ENCODE peak calls at places on chromosomes 2 and 18, in four cellular contexts. K is K562, N is HepG2, M is GM12878. P is an unnamed sample.

GRCh38 chr18:21958256-21958655 is 211.1 kb upstream of the GATA6 start:
- DNase-seq in K (no peak), N (peak; percentile 69), M (no peak), P (no peak)

GRCh38 chr2:169716229-169716886 is 17.3 kb upstream of the KLHL23 start:
- DNase-seq in K (peak; percentile 48), N (no peak), M (no peak), P (no peak)

GRCh38 chr2:45439788-45440773 is 171.0 kb downstream of the SRBD1 start:
- DNase-seq in K (no peak), N (peak; percentile 17), M (peak; percentile 12), P (no peak)

GRCh38 chr18:22346342-22346967 is 71.3 kb downstream of the CTAGE1 start:
- DNase-seq in K (no peak), N (no peak), M (no peak), P (no peak)

GRCh38 chr2:120109186-120110061 is 96.5 kb downstream of the EPB41L5 start:
- DNase-seq in K (peak; percentile 9), N (peak; percentile 55), M (peak; percentile 19), P (no peak)

GRCh38 chr2:54531558-54531957 is 75.4 kb downstream of the SPTBN1 start:
- DNase-seq in K (no peak), N (no peak), M (no peak), P (no peak)

GRCh38 chr2:222964632-222965031 is 87.4 kb upstream of the KCNE4 start:
- DNase-seq in K (no peak), N (no peak), M (no peak), P (no peak)

GRCh38 chr2:238627899-238628298 is 201.2 kb downstream of the ASB1 start:
- DNase-seq in K (no peak), N (no peak), M (no peak), P (no peak)

GRCh38 chr2:215726070-215726469 is 287.3 kb downstream of the MREG start:
- DNase-seq in K (no peak), N (no peak), M (no peak), P (no peak)

GRCh38 chr18:42028232-42028832 is 73.3 kb downstream of the PIK3C3 start:
- DNase-seq in K (peak; percentile 32), N (peak; percentile 12), M (no peak), P (no peak)

GRCh38 chr2:144234115-144234772 is 285.7 kb downstream of the ZEB2 start:
- DNase-seq in K (no peak), N (no peak), M (no peak), P (no peak)

GRCh38 chr2:95569170-95569569 is 22.6 kb upstream of the TRIM43 start:
- DNase-seq in K (no peak), N (no peak), M (no peak), P (no peak)

GRCh38 chr2:31327505-31327904 is 87.0 kb downstream of the XDH start:
- DNase-seq in K (no peak), N (no peak), M (no peak), P (no peak)

GRCh38 chr2:112047537-112048235 is 7.4 kb upstream of the TMEM87B start:
- DNase-seq in K (peak; percentile 21), N (peak; percentile 76), M (no peak), P (no peak)

GRCh38 chr2:28201711-28202180 is 190.9 kb upstream of the FOSL2 start:
- DNase-seq in K (no peak), N (no peak), M (no peak), P (no peak)

GRCh38 chr2:14647714-14648113 is 15.2 kb downstream of the LRATD1 start:
- DNase-seq in K (no peak), N (no peak), M (no peak), P (no peak)

GRCh38 chr18:48274301-48274700 is 134.9 kb downstream of the ZBTB7C start:
- DNase-seq in K (no peak), N (no peak), M (no peak), P (no peak)

GRCh38 chr2:16638941-16639340 is 26.7 kb downstream of the CYRIA start:
- DNase-seq in K (no peak), N (no peak), M (no peak), P (no peak)

GRCh38 chr18:12246849-12247808 is 7.0 kb upstream of the CIDEA start:
- DNase-seq in K (peak; percentile 62), N (peak; percentile 10), M (no peak), P (peak; percentile 85)

GRCh38 chr18:48719988-48720654 is 181.3 kb downstream of the CTIF start:
- DNase-seq in K (peak; percentile 61), N (no peak), M (no peak), P (no peak)

GRCh38 chr2:144426981-144427479 is 92.9 kb downstream of the ZEB2 start:
- DNase-seq in K (no peak), N (peak; percentile 82), M (no peak), P (no peak)

GRCh38 chr2:119494163-119494790 is 30.0 kb downstream of the SCTR start:
- DNase-seq in K (no peak), N (no peak), M (no peak), P (no peak)

GRCh38 chr2:148244593-148245292 is 223.9 kb downstream of the MBD5 start:
- DNase-seq in K (no peak), N (peak; percentile 21), M (no peak), P (no peak)

GRCh38 chr18:34809697-34810096 is 99.6 kb downstream of the DTNA start:
- DNase-seq in K (peak; percentile 18), N (peak; percentile 52), M (no peak), P (peak; percentile 82)

GRCh38 chr2:47223980-47224379 is 68.9 kb upstream of the STPG4 start:
- DNase-seq in K (no peak), N (no peak), M (no peak), P (no peak)

GRCh38 chr2:113977060-113977659 is 87.3 kb downstream of the ACTR3 start:
- DNase-seq in K (no peak), N (no peak), M (no peak), P (no peak)

GRCh38 chr2:134454931-134455330 is 201.1 kb downstream of the MGAT5 start:
- DNase-seq in K (no peak), N (no peak), M (no peak), P (no peak)

GRCh38 chr2:200040831-200041230 is 85.4 kb downstream of the MAIP1 start:
- DNase-seq in K (no peak), N (no peak), M (no peak), P (no peak)

GRCh38 chr2:167331636-167332232 is 443.5 kb downstream of the XIRP2 start:
- DNase-seq in K (no peak), N (peak; percentile 11), M (no peak), P (peak; percentile 85)

GRCh38 chr2:14577843-14578242 is 54.7 kb upstream of the LRATD1 start:
- DNase-seq in K (no peak), N (no peak), M (no peak), P (no peak)

GRCh38 chr2:227990937-227991336 is 119.5 kb downstream of the DAW1 start:
- DNase-seq in K (no peak), N (no peak), M (no peak), P (no peak)

GRCh38 chr2:59301466-59302402 is 1060.6 kb upstream of the FANCL start:
- DNase-seq in K (peak; percentile 11), N (peak; percentile 67), M (no peak), P (no peak)

GRCh38 chr2:160210599-160211138 is 10.6 kb upstream of the ITGB6 start:
- DNase-seq in K (peak; percentile 80), N (peak; percentile 60), M (peak; percentile 75), P (peak; percentile 36)

GRCh38 chr2:195769975-195770374 is 112.9 kb downstream of the SLC39A10 start:
- DNase-seq in K (no peak), N (no peak), M (no peak), P (no peak)

GRCh38 chr2:68385232-68385906 is 20.3 kb downstream of the PLEK start:
- DNase-seq in K (no peak), N (no peak), M (peak; percentile 95), P (no peak)

GRCh38 chr2:30285758-30286157 is 54.4 kb downstream of the LBH start:
- DNase-seq in K (no peak), N (no peak), M (no peak), P (no peak)
- TF ChIP-seq KDM1A in K (no peak), N (no peak), M (no peak), P (no peak)

DNA sequence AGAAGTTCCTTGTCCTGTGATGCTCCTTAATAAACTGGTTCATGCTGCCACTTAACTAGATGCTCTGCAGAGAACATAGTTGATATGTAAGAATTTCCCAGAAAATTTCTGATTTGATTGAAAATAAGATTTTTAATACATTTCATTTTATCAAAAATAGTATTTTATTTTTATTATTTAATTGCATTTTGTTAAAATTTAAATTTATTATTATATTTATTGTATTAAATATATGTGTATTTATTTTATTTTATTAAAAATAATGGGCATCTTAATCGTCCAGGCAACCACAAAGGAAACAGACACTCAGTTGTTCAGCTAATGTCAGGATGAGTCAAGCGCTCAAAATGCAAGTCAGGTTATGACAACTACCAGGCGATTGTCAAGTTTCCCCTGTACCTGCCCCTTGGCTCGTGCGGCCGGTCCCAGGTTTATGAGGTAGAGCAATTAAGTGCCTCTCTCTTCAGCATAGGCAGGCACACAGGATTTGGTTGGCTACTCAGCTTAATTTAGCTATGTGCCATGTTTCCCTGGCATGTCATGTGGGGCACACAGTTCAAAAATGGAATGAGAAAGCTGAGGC is 361.2 kb downstream of the RND3 start:
- DNase-seq in K (no peak), N (no peak), M (no peak), P (no peak)
- TF ChIP-seq YY1 in K (no peak), N (no peak), M (no peak), P (no peak)

GRCh38 chr2:233051241-233052149 is 8.6 kb upstream of the INPP5D start:
- DNase-seq in K (peak; percentile 45), N (no peak), M (no peak), P (peak; percentile 34)
- TF ChIP-seq KDM1A in K (no peak), N (no peak), M (no peak), P (no peak)

GRCh38 chr2:39350658-39351057 is 86.4 kb downstream of the MAP4K3 start:
- DNase-seq in K (no peak), N (no peak), M (no peak), P (no peak)
- TF ChIP-seq YY1 in K (no peak), N (no peak), M (no peak), P (no peak)

P was measured in H1.